ENCODE peak calls at places on chromosomes 5 and 9, in eight cellular contexts. Z, H, A, U, Q, F, E and V are unnamed samples.

GRCh38 chr5:135005076-135005475 is 29.0 kb downstream of the PITX1 start:
- DNase-seq in Z (no peak), H (no peak), A (no peak), U (no peak), Q (no peak), F (no peak), E (no peak), V (no peak)

GRCh38 chr5:158698768-158699167 is 400.9 kb downstream of the EBF1 start:
- DNase-seq in Z (no peak), H (no peak), A (no peak), U (no peak), Q (no peak), F (no peak), E (no peak), V (no peak)

GRCh38 chr9:4891674-4892073 is 93.4 kb upstream of the JAK2 start:
- DNase-seq in Z (no peak), H (no peak), A (no peak), U (no peak), Q (peak), F (no peak), E (no peak), V (no peak)

GRCh38 chr9:136013116-136013515 is 51.9 kb upstream of the UBAC1 start:
- DNase-seq in Z (no peak), H (peak), A (no peak), U (no peak), Q (no peak), F (no peak), E (no peak), V (no peak)

GRCh38 chr5:127697894-127698600 is 5.1 kb upstream of the CCDC192 start:
- DNase-seq in Z (no peak), H (no peak), A (no peak), U (no peak), Q (peak), F (peak), E (no peak), V (no peak)

GRCh38 chr5:159883522-159883950 is 32.7 kb upstream of the ADRA1B start:
- DNase-seq in Z (no peak), H (no peak), A (no peak), U (no peak), Q (peak), F (peak), E (no peak), V (no peak)

GRCh38 chr5:80389575-80389974 is 18.3 kb upstream of the ZFYVE16 start:
- DNase-seq in Z (no peak), H (no peak), A (no peak), U (no peak), Q (no peak), F (no peak), E (no peak), V (no peak)

GRCh38 chr9:2144619-2145018 is 129.5 kb downstream of the SMARCA2 start:
- DNase-seq in Z (no peak), H (no peak), A (no peak), U (no peak), Q (no peak), F (no peak), E (no peak), V (no peak)

GRCh38 chr9:100602302-100602930 is 24.5 kb downstream of the CAVIN4 start:
- DNase-seq in Z (no peak), H (no peak), A (no peak), U (no peak), Q (peak), F (peak), E (no peak), V (no peak)

GRCh38 chr9:78213696-78214095 is 22.2 kb upstream of the CEP78 start:
- DNase-seq in Z (no peak), H (no peak), A (no peak), U (no peak), Q (peak), F (peak), E (no peak), V (no peak)

GRCh38 chr5:52808316-52808901 is 20.7 kb downstream of the ITGA1 start:
- DNase-seq in Z (no peak), H (no peak), A (no peak), U (no peak), Q (no peak), F (no peak), E (no peak), V (no peak)

GRCh38 chr5:36301858-36302603 is at the start of gene RANBP3L:
- DNase-seq in Z (no peak), H (no peak), A (no peak), U (no peak), Q (peak), F (peak), E (no peak), V (no peak)

GRCh38 chr9:109010676-109011655 is 2.3 kb downstream of the CTNNAL1 start:
- DNase-seq in Z (peak), H (no peak), A (peak), U (peak), Q (peak), F (peak), E (no peak), V (no peak)

GRCh38 chr5:115209279-115209678 is 39.6 kb upstream of the TRIM36 start:
- DNase-seq in Z (peak), H (no peak), A (no peak), U (no peak), Q (no peak), F (no peak), E (no peak), V (no peak)

GRCh38 chr5:33806736-33807442 is 84.9 kb downstream of the ADAMTS12 start:
- DNase-seq in Z (no peak), H (no peak), A (no peak), U (no peak), Q (peak), F (peak), E (no peak), V (no peak)

GRCh38 chr5:114208588-114208987 is 153.3 kb upstream of the KCNN2 start:
- DNase-seq in Z (no peak), H (no peak), A (no peak), U (no peak), Q (no peak), F (no peak), E (no peak), V (no peak)

GRCh38 chr9:136143215-136144001 is 24.7 kb upstream of the TMEM250 start:
- DNase-seq in Z (no peak), H (no peak), A (no peak), U (no peak), Q (peak), F (peak), E (no peak), V (no peak)

GRCh38 chr5:19125956-19126713 is 861.9 kb downstream of the CDH18 start:
- DNase-seq in Z (no peak), H (no peak), A (no peak), U (no peak), Q (peak), F (no peak), E (no peak), V (no peak)